ENCODE peak calls at places on chromosomes 16 and 17, in six cellular contexts. P is tibial artery, X is endodermal cell, R is BJ, E is ovary, Z is neural progenitor cell. K is an unnamed sample.

GRCh38 chr17:5513610-5514009 is 27.2 kb downstream of the MIS12 start:
- DNase-seq in P (no peak), X (peak), R (no peak), E (no peak), Z (no peak), K (no peak)

GRCh38 chr17:3821101-3821500 is 20.1 kb upstream of the ITGAE start:
- DNase-seq in P (no peak), X (no peak), R (no peak), E (no peak), Z (no peak), K (no peak)

GRCh38 chr16:28985611-28986041 is 774 bp downstream of the LAT start:
- DNase-seq in P (no peak), X (no peak), R (no peak), E (no peak), Z (no peak), K (no peak)

GRCh38 chr17:81702934-81703746 is at the start of gene MRPL12:
- DNase-seq in P (peak), X (peak), R (peak), E (peak), Z (peak), K (no peak)

GRCh38 chr17:31645351-31645750 is 213.7 kb downstream of the COPRS start:
- DNase-seq in P (no peak), X (no peak), R (no peak), E (no peak), Z (no peak), K (no peak)

GRCh38 chr17:9151091-9151490 is 129.8 kb downstream of the NTN1 start:
- DNase-seq in P (no peak), X (peak), R (no peak), E (no peak), Z (peak), K (no peak)

GRCh38 chr16:66399930-66400329 is 27.2 kb upstream of the BEAN1 start:
- DNase-seq in P (no peak), X (no peak), R (no peak), E (no peak), Z (peak), K (no peak)

GRCh38 chr16:51875834-51876725 is 670.9 kb downstream of the TOX3 start:
- DNase-seq in P (no peak), X (peak), R (no peak), E (no peak), Z (peak), K (no peak)

GRCh38 chr17:38703742-38704644 is 1.1 kb upstream of the MLLT6 start:
- DNase-seq in P (peak), X (peak), R (no peak), E (peak), Z (peak), K (no peak)

GRCh38 chr17:73309727-73310555 is 1.9 kb downstream of the CDC42EP4 start:
- DNase-seq in P (no peak), X (peak), R (no peak), E (peak), Z (peak), K (no peak)

GRCh38 chr16:6297666-6298435 is 1034.8 kb upstream of the RBFOX1 start:
- DNase-seq in P (no peak), X (peak), R (no peak), E (no peak), Z (no peak), K (no peak)

GRCh38 chr17:81294512-81295030 is 536 bp downstream of the SLC38A10 start:
- DNase-seq in P (peak), X (no peak), R (no peak), E (no peak), Z (peak), K (no peak)

GRCh38 chr17:48351916-48352332 is 78.1 kb downstream of the SKAP1 start:
- DNase-seq in P (no peak), X (no peak), R (no peak), E (no peak), Z (peak), K (no peak)

GRCh38 chr16:54073356-54073755 is 213.2 kb downstream of the IRX3 start:
- DNase-seq in P (no peak), X (no peak), R (no peak), E (no peak), Z (no peak), K (no peak)

GRCh38 chr16:22232277-22233049 is 26.4 kb downstream of the EEF2K start:
- DNase-seq in P (no peak), X (no peak), R (no peak), E (no peak), Z (no peak), K (peak)

GRCh38 chr17:78857266-78857665 is 16.7 kb upstream of the USP36 start:
- DNase-seq in P (no peak), X (no peak), R (no peak), E (no peak), Z (no peak), K (no peak)

GRCh38 chr16:67807148-67807682 is 526 bp downstream of the TSNAXIP1 start:
- DNase-seq in P (no peak), X (no peak), R (no peak), E (no peak), Z (no peak), K (no peak)
- TF ChIP-seq CTCF in P (no peak), X (peak), R (peak), E (no peak), Z (peak), K (peak)

GRCh38 chr16:24988137-24988535 is 27.0 kb downstream of the ARHGAP17 start:
- DNase-seq in P (no peak), X (no peak), R (no peak), E (no peak), Z (no peak), K (no peak)
- H3K4me3 ChIP-seq in P (no peak), X (no peak), R (no peak), E (no peak), Z (no peak), K (peak)

GRCh38 chr17:43983196-43983514 is 21.3 kb upstream of the NAGS start:
- DNase-seq in P (no peak), X (no peak), R (no peak), E (no peak), Z (no peak), K (no peak)

GRCh38 chr17:43982171-43982570 is 22.3 kb upstream of the NAGS start:
- DNase-seq in P (no peak), X (no peak), R (no peak), E (no peak), Z (no peak), K (no peak)

GRCh38 chr17:43984521-43984920 is 19.9 kb upstream of the NAGS start:
- DNase-seq in P (no peak), X (peak), R (no peak), E (no peak), Z (peak), K (no peak)

GRCh38 chr17:43986225-43986981 is 18.0 kb upstream of the NAGS start:
- DNase-seq in P (no peak), X (no peak), R (no peak), E (no peak), Z (no peak), K (no peak)

GRCh38 chr17:43983515-43984411 is 20.7 kb upstream of the NAGS start:
- DNase-seq in P (no peak), X (peak), R (no peak), E (no peak), Z (peak), K (no peak)
- TF ChIP-seq CTCF in P (no peak), X (peak), R (peak), E (no peak), Z (peak), K (peak)

DNA sequence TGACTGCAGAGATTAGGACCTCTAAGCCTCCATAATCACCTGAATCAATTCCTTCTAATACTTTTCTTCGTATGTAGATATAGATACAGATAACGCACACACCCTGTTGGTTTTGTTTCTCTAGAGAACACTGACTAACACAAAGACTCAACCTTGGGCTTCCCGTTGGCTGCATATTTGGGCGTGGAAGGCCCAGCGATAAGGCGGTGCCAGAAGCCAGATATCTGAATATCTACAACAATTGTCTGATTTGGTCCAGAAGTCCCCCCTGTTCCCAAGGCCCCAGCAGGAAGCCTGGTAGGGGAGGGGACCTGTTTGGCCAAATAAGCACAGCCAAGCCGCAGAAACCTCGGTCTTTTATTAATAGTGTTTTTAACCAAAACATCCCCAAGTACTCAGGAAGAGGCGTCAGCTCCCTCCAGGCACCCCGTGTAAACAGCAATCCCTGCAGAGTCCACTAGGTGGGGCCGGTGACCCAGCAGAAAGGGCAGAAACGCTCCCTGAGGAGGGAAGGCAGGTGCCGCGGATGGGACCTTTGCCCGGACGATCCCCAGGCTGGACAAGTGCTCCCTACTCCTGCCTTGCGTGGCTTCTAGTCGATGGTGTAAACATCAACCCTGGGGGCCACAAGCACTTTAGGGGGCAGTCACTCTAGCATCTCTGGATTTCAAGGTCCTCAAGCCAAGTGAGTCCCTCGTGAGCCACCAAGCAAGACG is 56.9 kb downstream of the ABR start:
- DNase-seq in P (peak), X (peak), R (no peak), E (peak), Z (peak), K (no peak)
- H3K4me3 ChIP-seq in P (no peak), X (no peak), R (no peak), E (no peak), Z (no peak), K (no peak)

DNA sequence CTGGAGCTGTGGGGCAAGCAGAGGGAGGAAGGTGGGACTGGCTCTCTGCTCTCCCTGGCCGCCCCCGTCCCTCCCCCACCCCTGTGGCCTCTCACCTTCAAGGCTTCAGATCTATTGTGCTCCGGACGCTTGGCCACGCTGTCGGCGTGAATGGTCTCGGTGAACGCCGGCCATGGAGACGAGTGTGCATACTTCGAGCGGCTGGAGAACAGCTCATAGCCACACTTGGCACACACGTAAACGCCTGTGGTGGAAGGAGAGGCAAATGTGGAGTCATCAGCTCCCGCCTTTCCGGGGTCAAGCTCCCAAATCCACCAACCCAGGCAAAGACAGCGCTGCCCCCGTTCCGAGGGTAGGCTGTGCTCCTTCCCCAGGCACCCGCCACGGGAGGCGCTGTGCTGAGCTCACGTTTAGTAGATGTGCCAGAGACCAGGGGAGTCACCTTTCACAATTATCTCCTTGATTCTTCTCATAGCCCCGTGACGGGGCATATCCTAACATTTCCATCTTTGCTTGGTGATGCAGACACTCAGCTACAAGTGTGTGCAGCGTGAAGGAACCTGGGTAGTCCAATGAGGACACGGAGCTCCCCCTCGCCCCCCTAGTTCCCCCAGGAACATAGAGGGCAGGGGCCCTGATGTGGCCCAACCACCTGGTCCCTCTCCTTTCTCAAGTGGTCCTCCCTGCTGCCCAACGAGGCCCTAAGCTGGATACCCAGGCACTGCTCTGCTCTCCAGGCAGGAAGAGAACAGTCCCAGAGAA is 1.7 kb downstream of the MSRB1 start:
- DNase-seq in P (no peak), X (peak), R (no peak), E (no peak), Z (peak), K (no peak)
- TF ChIP-seq CTCF in P (no peak), X (peak), R (no peak), E (no peak), Z (peak), K (no peak)

GRCh38 chr17:39808409-39808997 is 55.6 kb downstream of the IKZF3 start:
- DNase-seq in P (no peak), X (no peak), R (no peak), E (no peak), Z (no peak), K (no peak)
- H3K4me3 ChIP-seq in P (no peak), X (no peak), R (no peak), E (no peak), Z (no peak), K (no peak)

GRCh38 chr17:17214646-17215436 is 8.7 kb upstream of the PLD6 start:
- DNase-seq in P (no peak), X (no peak), R (no peak), E (no peak), Z (no peak), K (no peak)

GRCh38 chr17:17216236-17216635 is 10.1 kb upstream of the PLD6 start:
- DNase-seq in P (no peak), X (no peak), R (no peak), E (no peak), Z (no peak), K (no peak)

GRCh38 chr17:17213775-17214174 is 7.6 kb upstream of the PLD6 start:
- DNase-seq in P (no peak), X (no peak), R (no peak), E (no peak), Z (no peak), K (no peak)

GRCh38 chr17:17215575-17215974 is 9.4 kb upstream of the PLD6 start:
- DNase-seq in P (no peak), X (no peak), R (no peak), E (no peak), Z (no peak), K (no peak)

DNA sequence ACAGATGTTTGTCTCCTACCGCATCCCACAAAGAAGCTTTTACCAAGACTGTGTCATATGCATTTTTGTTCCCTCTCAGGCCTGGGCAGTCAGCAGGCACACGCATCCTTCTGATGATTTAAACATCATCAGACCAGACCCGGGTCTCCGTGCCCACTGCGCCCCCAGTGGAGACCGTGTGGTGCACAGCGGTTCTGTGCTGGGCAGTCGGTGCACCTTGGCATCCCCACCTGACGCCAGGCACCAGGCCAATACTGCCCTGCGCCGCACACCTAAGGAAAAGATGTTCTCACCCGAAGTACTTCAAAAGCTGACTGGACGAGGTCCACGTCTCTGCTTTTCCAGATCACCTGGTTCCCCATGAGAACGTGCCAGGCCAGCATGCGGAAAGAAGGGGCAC is 10.6 kb upstream of the PLD6 start:
- DNase-seq in P (no peak), X (no peak), R (no peak), E (no peak), Z (no peak), K (no peak)
- TF ChIP-seq CTCF in P (no peak), X (peak), R (no peak), E (no peak), Z (no peak), K (no peak)

DNA sequence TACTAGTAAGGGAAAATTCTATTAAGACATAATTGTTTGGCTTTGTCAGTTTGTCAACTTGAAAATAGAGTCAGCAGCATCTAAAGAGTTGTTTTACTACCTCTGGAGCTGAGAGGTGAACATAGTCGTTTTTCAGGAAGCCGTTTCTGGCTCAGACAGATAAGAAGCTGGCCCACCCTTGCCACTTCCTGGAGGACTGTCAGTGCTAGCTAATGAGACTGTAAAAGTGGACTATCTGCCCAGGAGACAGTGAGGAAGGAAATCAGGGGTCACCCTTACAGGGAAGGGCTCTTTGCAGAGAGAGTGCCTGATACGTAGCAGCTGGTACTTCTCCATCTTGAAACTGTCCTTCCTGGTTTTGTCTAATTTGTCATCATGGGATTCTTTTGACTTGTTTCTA is 328.7 kb downstream of the WWOX start:
- DNase-seq in P (no peak), X (no peak), R (no peak), E (no peak), Z (no peak), K (no peak)
- H3K4me3 ChIP-seq in P (no peak), X (no peak), R (no peak), E (no peak), Z (no peak), K (no peak)